ENCODE peak calls at places on chromosome 7, in seven cellular contexts. One of them, this sample, is unnamed.
A peak's percentile ranks its signal among the peaks of the same experiment; 100 is the strongest.

GRCh38 chr7:112192236-112193154 is 13.7 kb downstream of the DOCK4 start:
- DNase-seq in ovary: no peak
- DNase-seq in heart left ventricle: no peak
- DNase-seq in IMR-90: peak; percentile 88
- DNase-seq in body of pancreas: no peak
- DNase-seq in HCT116: no peak
- DNase-seq in transverse colon: no peak
- DNase-seq in this sample: no peak

GRCh38 chr7:100085515-100085914 is 3.3 kb upstream of the COPS6 start:
- DNase-seq in ovary: no peak
- DNase-seq in heart left ventricle: no peak
- DNase-seq in IMR-90: no peak
- DNase-seq in body of pancreas: no peak
- DNase-seq in HCT116: no peak
- DNase-seq in transverse colon: no peak
- DNase-seq in this sample: no peak

GRCh38 chr7:148492157-148492860 is 98.3 kb upstream of the C7orf33 start:
- DNase-seq in ovary: no peak
- DNase-seq in heart left ventricle: no peak
- DNase-seq in IMR-90: no peak
- DNase-seq in body of pancreas: no peak
- DNase-seq in HCT116: no peak
- DNase-seq in transverse colon: no peak
- DNase-seq in this sample: no peak

GRCh38 chr7:65475734-65476319 is 102.2 kb downstream of the ZNF92 start:
- DNase-seq in ovary: no peak
- DNase-seq in heart left ventricle: no peak
- DNase-seq in IMR-90: no peak
- DNase-seq in body of pancreas: no peak
- DNase-seq in HCT116: no peak
- DNase-seq in transverse colon: peak; percentile 23
- DNase-seq in this sample: peak; percentile 20

GRCh38 chr7:110623436-110623835 is 467.5 kb upstream of the LRRN3 start:
- DNase-seq in ovary: no peak
- DNase-seq in heart left ventricle: no peak
- DNase-seq in IMR-90: no peak
- DNase-seq in body of pancreas: no peak
- DNase-seq in HCT116: no peak
- DNase-seq in transverse colon: no peak
- DNase-seq in this sample: no peak

GRCh38 chr7:82018226-82018625 is 248.4 kb upstream of the HGF start:
- DNase-seq in ovary: no peak
- DNase-seq in heart left ventricle: no peak
- DNase-seq in IMR-90: peak; percentile 19
- DNase-seq in body of pancreas: no peak
- DNase-seq in HCT116: no peak
- DNase-seq in transverse colon: no peak
- DNase-seq in this sample: no peak

GRCh38 chr7:49522111-49522510 is 251.3 kb upstream of the VWC2 start:
- DNase-seq in ovary: no peak
- DNase-seq in heart left ventricle: no peak
- DNase-seq in IMR-90: no peak
- DNase-seq in body of pancreas: no peak
- DNase-seq in HCT116: no peak
- DNase-seq in transverse colon: no peak
- DNase-seq in this sample: no peak

GRCh38 chr7:26705567-26705966 is 158.8 kb downstream of the SKAP2 start:
- DNase-seq in ovary: no peak
- DNase-seq in heart left ventricle: no peak
- DNase-seq in IMR-90: peak; percentile 97
- DNase-seq in body of pancreas: no peak
- DNase-seq in HCT116: no peak
- DNase-seq in transverse colon: no peak
- DNase-seq in this sample: no peak

GRCh38 chr7:76330245-76330644 is 27.8 kb downstream of the HSPB1 start:
- DNase-seq in ovary: no peak
- DNase-seq in heart left ventricle: no peak
- DNase-seq in IMR-90: no peak
- DNase-seq in body of pancreas: no peak
- DNase-seq in HCT116: no peak
- DNase-seq in transverse colon: no peak
- DNase-seq in this sample: no peak

GRCh38 chr7:155580367-155580766 is 34.0 kb upstream of the CNPY1 start:
- DNase-seq in ovary: no peak
- DNase-seq in heart left ventricle: no peak
- DNase-seq in IMR-90: no peak
- DNase-seq in body of pancreas: no peak
- DNase-seq in HCT116: no peak
- DNase-seq in transverse colon: no peak
- DNase-seq in this sample: no peak

GRCh38 chr7:43785425-43785824 is 26.9 kb downstream of the BLVRA start:
- DNase-seq in ovary: peak; percentile 66
- DNase-seq in heart left ventricle: no peak
- DNase-seq in IMR-90: peak; percentile 92
- DNase-seq in body of pancreas: no peak
- DNase-seq in HCT116: no peak
- DNase-seq in transverse colon: peak; percentile 40
- DNase-seq in this sample: no peak

GRCh38 chr7:18740579-18740988 is 245.0 kb downstream of the HDAC9 start:
- DNase-seq in ovary: no peak
- DNase-seq in heart left ventricle: no peak
- DNase-seq in IMR-90: no peak
- DNase-seq in body of pancreas: no peak
- DNase-seq in HCT116: no peak
- DNase-seq in transverse colon: no peak
- DNase-seq in this sample: no peak

GRCh38 chr7:11343136-11343535 is 369.5 kb downstream of the PHF14 start:
- DNase-seq in ovary: no peak
- DNase-seq in heart left ventricle: no peak
- DNase-seq in IMR-90: no peak
- DNase-seq in body of pancreas: no peak
- DNase-seq in HCT116: no peak
- DNase-seq in transverse colon: no peak
- DNase-seq in this sample: no peak

GRCh38 chr7:38330861-38331709 is 57.6 kb upstream of the TARP start:
- DNase-seq in ovary: no peak
- DNase-seq in heart left ventricle: no peak
- DNase-seq in IMR-90: no peak
- DNase-seq in body of pancreas: no peak
- DNase-seq in HCT116: no peak
- DNase-seq in transverse colon: no peak
- DNase-seq in this sample: no peak

GRCh38 chr7:151520419-151521229 is 929 bp upstream of the RHEB start:
- DNase-seq in ovary: peak; percentile 54
- DNase-seq in heart left ventricle: peak; percentile 75
- DNase-seq in IMR-90: no peak
- DNase-seq in body of pancreas: peak; percentile 71
- DNase-seq in HCT116: no peak
- DNase-seq in transverse colon: peak; percentile 62
- DNase-seq in this sample: peak; percentile 56
- H3K4me3 ChIP-seq in ovary: peak overlapping the region; percentile 44
- H3K4me3 ChIP-seq in heart left ventricle: peak overlapping the region; percentile 76
- H3K4me3 ChIP-seq in IMR-90: peak overlapping the region; percentile 53
- H3K4me3 ChIP-seq in body of pancreas: peak overlapping the region; percentile 6
- H3K4me3 ChIP-seq in HCT116: peak overlapping the region; percentile 24
- H3K4me3 ChIP-seq in transverse colon: peak overlapping the region; percentile 36
- H3K4me3 ChIP-seq in this sample: peak overlapping the region; percentile 99

DNA sequence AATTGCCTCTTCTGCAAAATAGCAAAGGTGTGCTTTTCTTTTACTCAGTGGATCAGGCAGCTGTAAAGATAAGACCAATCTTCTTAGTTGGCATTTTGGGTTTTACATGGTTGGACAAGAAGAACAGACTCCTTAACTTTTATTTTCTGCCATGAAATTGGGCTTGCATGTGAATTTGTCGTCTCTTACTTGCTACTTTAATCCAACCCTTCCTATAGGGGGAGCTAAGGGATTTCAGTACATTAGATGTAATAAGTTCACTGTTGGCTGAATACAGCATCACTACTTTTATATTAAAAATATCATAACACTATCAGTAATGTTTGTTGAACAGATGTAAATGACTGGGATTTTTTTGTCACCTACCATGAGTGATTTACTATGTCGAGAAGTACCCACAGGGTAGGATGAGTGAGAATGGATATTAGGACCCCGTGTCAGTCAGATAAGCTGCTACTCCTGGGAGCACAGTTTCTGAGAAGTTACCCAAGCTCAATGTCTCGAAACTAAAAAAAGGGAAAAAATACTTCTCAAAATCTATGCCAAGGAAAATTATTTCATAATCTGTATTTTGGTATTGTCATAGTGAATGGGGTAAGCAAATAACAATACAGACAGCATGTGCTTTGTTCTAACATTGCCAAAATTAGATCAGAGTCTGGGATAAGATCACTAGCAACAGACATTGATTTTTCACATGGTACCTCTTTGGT is 127.4 kb upstream of the AGR3 start:
- DNase-seq in ovary: no peak
- DNase-seq in heart left ventricle: no peak
- DNase-seq in IMR-90: peak; percentile 45
- DNase-seq in body of pancreas: no peak
- DNase-seq in HCT116: peak; percentile 27
- DNase-seq in transverse colon: no peak
- DNase-seq in this sample: no peak
- TF ChIP-seq CTCF in ovary: no peak
- TF ChIP-seq CTCF in heart left ventricle: peak; percentile 39
- TF ChIP-seq CTCF in IMR-90: peak; percentile 42
- TF ChIP-seq CTCF in body of pancreas: peak; percentile 52
- TF ChIP-seq CTCF in HCT116: peak; percentile 48
- TF ChIP-seq CTCF in transverse colon: peak; percentile 33
- TF ChIP-seq CTCF in this sample: no peak

GRCh38 chr7:30027915-30028748 is at the start of gene PLEKHA8:
- DNase-seq in ovary: peak; percentile 84
- DNase-seq in heart left ventricle: peak; percentile 92
- DNase-seq in IMR-90: peak; percentile 79
- DNase-seq in body of pancreas: peak; percentile 89
- DNase-seq in HCT116: peak; percentile 78
- DNase-seq in transverse colon: peak; percentile 92
- DNase-seq in this sample: peak; percentile 87
- TF ChIP-seq POLR2A in ovary: peak; percentile 70
- TF ChIP-seq POLR2A in heart left ventricle: peak; percentile 64
- TF ChIP-seq POLR2A in IMR-90: no peak
- TF ChIP-seq POLR2A in body of pancreas: peak; percentile 95
- TF ChIP-seq POLR2A in HCT116: peak; percentile 36
- TF ChIP-seq POLR2A in transverse colon: peak; percentile 50
- TF ChIP-seq POLR2A in this sample: no peak

GRCh38 chr7:128937271-128937646 is 468 bp upstream of the IRF5 start:
- DNase-seq in ovary: no peak
- DNase-seq in heart left ventricle: no peak
- DNase-seq in IMR-90: no peak
- DNase-seq in body of pancreas: no peak
- DNase-seq in HCT116: no peak
- DNase-seq in transverse colon: no peak
- DNase-seq in this sample: no peak
- H3K4me3 ChIP-seq in ovary: no peak overlapping the region
- H3K4me3 ChIP-seq in heart left ventricle: peak overlapping the region; percentile 63
- H3K4me3 ChIP-seq in IMR-90: no peak overlapping the region
- H3K4me3 ChIP-seq in body of pancreas: peak overlapping the region; percentile 80
- H3K4me3 ChIP-seq in HCT116: peak overlapping the region; percentile 84
- H3K4me3 ChIP-seq in transverse colon: no peak overlapping the region
- H3K4me3 ChIP-seq in this sample: peak overlapping the region; percentile 75

DNA sequence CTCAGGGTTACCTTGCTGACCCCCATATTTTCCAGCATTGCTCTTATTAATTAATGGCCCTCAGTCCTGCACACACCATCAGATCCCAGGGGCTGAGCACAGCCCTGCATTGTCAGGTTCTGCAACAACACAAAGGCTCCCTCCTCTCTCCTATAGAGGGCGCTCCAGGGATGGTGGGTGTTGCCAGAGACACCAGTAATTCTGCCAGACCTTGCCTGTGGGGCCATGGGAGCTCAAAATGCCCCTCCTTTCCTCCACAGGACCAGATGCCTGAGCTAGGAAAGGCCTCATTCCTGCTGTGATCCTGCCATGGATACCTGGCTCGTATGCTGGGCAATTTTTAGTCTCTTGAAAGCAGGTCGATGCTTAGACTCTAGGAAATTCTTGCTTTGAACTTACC is 42.8 kb upstream of the PRSS58 start:
- DNase-seq in ovary: no peak
- DNase-seq in heart left ventricle: no peak
- DNase-seq in IMR-90: no peak
- DNase-seq in body of pancreas: peak; percentile 19
- DNase-seq in HCT116: peak; percentile 28
- DNase-seq in transverse colon: no peak
- DNase-seq in this sample: no peak
- TF ChIP-seq CTCF in ovary: no peak
- TF ChIP-seq CTCF in heart left ventricle: no peak
- TF ChIP-seq CTCF in IMR-90: peak; percentile 2
- TF ChIP-seq CTCF in body of pancreas: no peak
- TF ChIP-seq CTCF in HCT116: peak; percentile 73
- TF ChIP-seq CTCF in transverse colon: no peak
- TF ChIP-seq CTCF in this sample: no peak

GRCh38 chr7:22822486-22823141 is at the start of gene TOMM7:
- DNase-seq in ovary: peak; percentile 90
- DNase-seq in heart left ventricle: peak; percentile 94
- DNase-seq in IMR-90: peak; percentile 97
- DNase-seq in body of pancreas: peak; percentile 92
- DNase-seq in HCT116: peak; percentile 95
- DNase-seq in transverse colon: peak; percentile 92
- DNase-seq in this sample: peak; percentile 82
- TF ChIP-seq POLR2A in ovary: peak; percentile 75
- TF ChIP-seq POLR2A in heart left ventricle: peak; percentile 70
- TF ChIP-seq POLR2A in IMR-90: peak; percentile 86
- TF ChIP-seq POLR2A in body of pancreas: peak; percentile 83
- TF ChIP-seq POLR2A in HCT116: peak; percentile 71
- TF ChIP-seq POLR2A in transverse colon: peak; percentile 74
- TF ChIP-seq POLR2A in this sample: peak; percentile 69

This sample was measured in breast epithelium.